ENCODE peak calls at places on chromosomes 3 and 15, in seven cellular contexts. G is HTR-8/SVneo; X is iPS-NIHi11; F is C1 segment of cervical spinal cord; O is MG63; K is cardiac fibroblast; I is stimulated activated CD4-positive, alpha-beta T cell treated with anti-CD3 and anti-CD28 coated beads, Interleukin-1b, Interleukin-23, amount 100 ng/mL, for 48 hours. Y is an unnamed sample.

GRCh38 chr15:35674873-35675781 is 129.2 kb upstream of the DPH6 start:
- DNase-seq in G (no peak), O (no peak), F (no peak), K (peak), X (no peak), I (no peak), Y (no peak)

GRCh38 chr3:69082805-69083204 is 1.9 kb upstream of the ARL6IP5 start:
- DNase-seq in K (peak), I (peak), X (no peak), O (peak), G (peak), F (no peak), Y (peak)

GRCh38 chr3:13021141-13021933 is 51.9 kb downstream of the IQSEC1 start:
- DNase-seq in K (no peak), G (no peak), O (peak), I (no peak), F (no peak), X (no peak), Y (no peak)

GRCh38 chr15:76994971-76995945 is at the start of gene PSTPIP1:
- DNase-seq in X (no peak), F (peak), G (no peak), I (peak), K (no peak), O (no peak), Y (no peak)

GRCh38 chr3:197468866-197469382 is 86.8 kb downstream of the BDH1 start:
- DNase-seq in F (no peak), X (no peak), K (peak), I (no peak), G (no peak), O (peak), Y (no peak)

GRCh38 chr3:141656771-141657170 is 81.3 kb upstream of the RNF7 start:
- DNase-seq in I (no peak), X (no peak), F (no peak), G (no peak), K (peak), O (peak), Y (peak)

GRCh38 chr3:129056832-129057231 is 3.7 kb upstream of the GP9 start:
- DNase-seq in I (no peak), F (no peak), O (no peak), K (no peak), G (no peak), X (no peak), Y (no peak)

GRCh38 chr15:69612112-69612511 is 159.5 kb downstream of the RPLP1 start:
- DNase-seq in X (no peak), F (no peak), G (no peak), O (no peak), K (no peak), I (no peak), Y (no peak)

GRCh38 chr3:184583345-184584000 is 21.9 kb downstream of the EPHB3 start:
- DNase-seq in I (no peak), X (no peak), G (no peak), F (peak), O (no peak), K (peak), Y (no peak)